ENCODE peak calls at places on chromosome 11, in five cellular contexts. C is adipocyte, B is HFF-Myc, O is vagina, T is astrocyte of the cerebellum. W is an unnamed sample.

GRCh38 chr11:126304457-126305072 is 705 bp downstream of the DCPS start:
- DNase-seq in O (no peak), C (no peak), T (no peak), B (no peak), W (no peak)

GRCh38 chr11:61477734-61478148 is 30.8 kb upstream of the LRRC10B start:
- DNase-seq in B (no peak), C (peak), T (no peak), O (no peak), W (no peak)

GRCh38 chr11:64867748-64868462 is 10.5 kb downstream of the EHD1 start:
- DNase-seq in O (no peak), T (no peak), B (no peak), C (no peak), W (no peak)

GRCh38 chr11:2653930-2654739 is 45.7 kb downstream of the KCNQ1OT1 start:
- DNase-seq in T (no peak), B (no peak), O (no peak), C (no peak), W (no peak)

GRCh38 chr11:64357904-64358535 is 942 bp upstream of the RPS6KA4 start:
- DNase-seq in O (no peak), T (no peak), B (no peak), C (peak), W (no peak)

GRCh38 chr11:87180743-87181142 is 143.0 kb downstream of the TMEM135 start:
- DNase-seq in O (no peak), B (no peak), C (peak), T (peak), W (no peak)

GRCh38 chr11:34308049-34308692 is 49.6 kb downstream of the ABTB2 start:
- DNase-seq in O (no peak), B (no peak), C (no peak), T (no peak), W (peak)

GRCh38 chr11:59862252-59862651 is 4.0 kb downstream of the TCN1 start:
- DNase-seq in B (no peak), C (no peak), T (no peak), O (no peak), W (no peak)

GRCh38 chr11:45079075-45079444 is 67.4 kb upstream of the PRDM11 start:
- DNase-seq in B (no peak), O (no peak), T (no peak), C (no peak), W (no peak)

GRCh38 chr11:68312780-68313573 is 586 bp downstream of the LRP5 start:
- DNase-seq in B (no peak), T (no peak), O (no peak), C (peak), W (no peak)

GRCh38 chr11:62559204-62559603 is 12.6 kb upstream of the AHNAK start:
- DNase-seq in O (no peak), B (no peak), T (no peak), C (no peak), W (no peak)

GRCh38 chr11:128725630-128726461 is 32.0 kb downstream of the FLI1 start:
- DNase-seq in B (no peak), T (no peak), O (no peak), C (peak), W (no peak)

GRCh38 chr11:128697645-128698174 is 3.8 kb downstream of the FLI1 start:
- DNase-seq in O (no peak), T (no peak), B (no peak), C (no peak), W (no peak)

GRCh38 chr11:1125803-1126202 is 31.9 kb upstream of the MUC5AC start:
- DNase-seq in O (no peak), B (no peak), C (no peak), T (no peak), W (no peak)

DNA sequence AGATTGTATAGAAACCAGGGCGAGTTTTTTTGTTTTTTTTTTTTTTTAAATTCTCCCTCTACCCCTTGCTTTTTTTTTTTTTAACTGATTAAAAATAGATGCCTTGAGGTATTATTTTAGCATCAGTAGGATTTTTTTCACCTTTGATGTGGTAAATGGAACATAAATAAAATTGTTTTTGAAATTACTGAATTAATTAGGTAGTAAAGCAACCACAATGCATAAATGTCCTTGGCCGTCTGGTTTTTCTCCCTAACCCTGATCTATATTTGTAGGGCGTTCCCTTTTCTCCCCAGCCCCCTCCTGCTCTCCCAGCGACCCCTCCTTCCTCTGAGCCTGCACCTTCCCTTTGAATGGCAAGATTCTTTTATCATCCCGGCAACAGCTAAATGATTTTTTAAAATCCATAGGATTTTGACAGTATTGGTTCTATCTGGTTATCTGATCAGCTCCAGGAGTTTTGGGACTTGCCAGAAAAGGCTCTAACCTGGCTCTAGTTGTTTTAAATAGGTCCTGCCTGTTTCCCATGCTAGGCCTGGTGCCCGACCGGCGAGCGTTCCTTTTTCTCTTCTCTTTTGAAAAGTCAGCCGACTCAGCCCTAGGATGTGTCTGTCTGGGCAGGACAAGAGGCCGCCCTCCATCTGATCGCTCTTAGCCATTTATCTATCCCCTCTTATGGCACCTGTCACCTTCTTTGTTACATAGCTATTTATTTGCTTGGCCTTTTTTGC is 108.0 kb downstream of the ZBTB16 start:
- DNase-seq in C (no peak), B (no peak), O (no peak), T (no peak), W (no peak)
- H3K4me3 ChIP-seq in C (no peak), B (no peak), O (no peak), T (no peak), W (no peak)

GRCh38 chr11:31477528-31478255 is 31.7 kb downstream of the IMMP1L start:
- DNase-seq in O (no peak), B (no peak), T (no peak), C (no peak), W (no peak)
- H3K4me3 ChIP-seq in O (no peak), B (no peak), T (no peak), C (no peak), W (no peak)

DNA sequence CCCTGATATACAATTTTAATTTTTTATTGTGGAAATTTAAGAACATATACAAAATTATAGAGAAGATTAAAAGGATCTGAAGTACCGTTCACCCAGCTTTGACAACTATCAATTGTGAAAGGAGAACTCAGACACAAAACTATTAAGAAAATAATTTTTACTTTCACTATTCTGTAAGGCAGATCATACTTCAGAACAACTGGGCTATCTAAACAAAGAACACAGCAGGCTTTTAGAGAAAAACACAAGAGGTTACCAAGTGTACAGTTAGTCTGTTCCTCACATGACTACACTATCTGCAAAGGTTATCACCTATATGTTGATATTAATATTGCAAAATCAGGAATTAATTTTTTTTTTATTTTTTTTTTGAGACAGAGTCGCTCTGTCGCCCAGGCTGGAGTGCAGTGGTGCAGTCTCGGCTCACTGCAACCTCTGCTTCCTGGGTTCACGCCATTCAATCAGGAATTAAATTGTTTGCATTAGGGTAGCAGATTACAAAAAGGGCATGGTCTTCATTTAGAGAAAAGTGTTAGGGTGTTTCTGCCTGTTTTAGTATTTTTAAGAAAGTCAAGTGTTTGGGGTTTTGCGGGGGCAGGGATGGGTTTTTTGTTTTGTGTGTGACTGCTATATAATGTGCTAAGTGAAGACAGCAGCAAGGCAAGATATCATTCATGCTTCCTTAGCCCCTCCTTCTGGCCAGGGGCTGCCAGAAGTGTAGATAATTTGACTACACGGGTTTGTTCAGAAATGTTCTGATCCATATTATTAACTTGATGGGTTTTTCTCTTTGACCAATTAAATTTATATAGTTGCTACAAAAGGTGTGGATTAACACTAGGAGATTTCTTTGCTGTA is 27.6 kb upstream of the SIK2 start:
- DNase-seq in T (no peak), B (no peak), C (no peak), O (no peak), W (no peak)
- H3K4me3 ChIP-seq in T (no peak), B (no peak), C (peak), O (no peak), W (no peak)

DNA sequence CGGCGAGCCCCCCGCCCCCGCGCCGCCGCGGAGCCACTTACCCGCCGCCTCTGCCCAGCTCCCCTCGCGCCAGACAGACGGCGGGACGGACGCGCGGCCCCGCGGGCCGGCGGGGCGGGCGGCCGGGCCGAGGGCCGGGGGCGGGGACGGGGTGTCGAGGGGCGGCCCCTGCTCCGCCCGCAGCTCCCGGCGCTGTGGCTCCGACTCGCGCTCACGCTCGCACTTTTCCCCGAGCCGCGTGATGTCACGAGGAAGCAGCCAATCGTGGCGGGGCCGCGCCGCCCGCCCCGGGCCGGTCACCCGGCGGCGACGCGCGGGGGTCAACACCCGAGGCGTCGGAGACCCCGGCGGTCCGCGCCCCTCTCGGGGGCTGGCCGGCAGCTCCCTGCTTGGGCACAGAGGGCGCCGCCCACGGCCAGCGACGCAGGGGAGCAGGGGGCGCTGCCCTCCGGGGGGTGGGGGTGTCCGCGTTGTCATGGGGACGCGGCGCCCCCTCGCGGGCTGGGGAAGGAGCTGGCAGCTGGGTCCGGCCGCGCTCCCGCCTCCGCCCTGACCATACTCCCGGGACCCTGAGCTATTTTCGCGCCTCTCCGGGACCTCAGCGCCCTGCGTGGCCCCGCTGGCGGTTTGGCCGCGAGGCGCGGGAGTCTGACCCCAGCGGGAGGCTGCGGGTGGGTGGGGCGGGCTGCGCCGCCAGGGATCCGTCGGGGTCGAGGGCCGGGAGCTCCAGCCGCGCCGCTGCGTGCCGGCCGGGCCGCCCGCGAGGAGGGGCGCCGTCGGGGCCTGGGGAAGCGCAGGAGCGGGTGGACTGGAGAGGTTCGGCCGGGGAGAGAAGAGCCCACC is at the start of gene CHRM4:
- DNase-seq in O (no peak), T (no peak), B (no peak), C (peak), W (no peak)
- H3K4me3 ChIP-seq in O (peak), T (peak), B (peak), C (peak), W (peak)

GRCh38 chr11:8685820-8686219 is 3.2 kb downstream of the RPL27A start:
- DNase-seq in C (no peak), O (no peak), B (no peak), T (no peak), W (no peak)
- H3K4me3 ChIP-seq in C (no peak), O (no peak), B (peak), T (no peak), W (no peak)

DNA sequence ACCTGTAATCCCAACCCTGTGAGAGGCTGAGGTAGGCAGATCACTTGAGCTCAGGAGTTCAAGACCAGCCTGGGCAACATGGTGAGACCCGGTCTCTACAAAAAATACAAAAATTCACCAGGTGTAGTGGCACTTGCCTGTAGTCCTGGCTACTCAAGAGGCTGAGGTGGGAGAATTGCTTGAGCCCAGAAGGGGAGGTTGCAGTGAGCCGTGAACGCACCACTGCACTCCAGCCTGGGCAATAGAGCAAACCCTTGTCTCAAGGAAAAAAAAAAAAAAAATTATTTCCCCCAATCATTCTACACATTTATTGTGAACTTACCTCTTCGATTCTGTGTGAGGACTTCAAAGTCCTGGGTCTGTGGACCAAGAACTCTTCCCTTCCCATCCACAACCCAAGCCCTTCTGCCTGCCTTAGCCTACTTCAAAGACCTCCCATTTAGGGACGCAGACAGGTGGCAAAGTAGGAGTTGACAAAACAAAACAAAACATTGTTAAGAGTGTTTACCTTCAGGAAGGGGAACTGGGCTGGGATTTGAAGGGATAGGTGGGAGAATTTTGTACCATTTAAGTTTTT is 3.8 kb upstream of the WEE1 start:
- DNase-seq in T (no peak), C (no peak), O (no peak), B (no peak), W (no peak)
- H3K4me3 ChIP-seq in T (no peak), C (peak), O (no peak), B (no peak), W (peak)

W was measured in epithelial cell of proximal tubule.